ENCODE peak calls at places on chromosomes 7 and 10, in nine cellular contexts. H, Y, S, B, W, K, A, R and Q are unnamed samples. For H3K4me1, the result is how much of the 10 kb centered on the place peaks cover.

GRCh38 chr10:119080521-119081259 is at the start of gene EIF3A:
- DNase-seq in H (peak), Y (peak), S (peak), B (peak), W (peak), K (peak), A (peak), R (peak), Q (peak)

GRCh38 chr7:66429498-66430163 is 199.1 kb upstream of the KCTD7 start:
- DNase-seq in H (no peak), Y (no peak), S (no peak), B (no peak), W (no peak), K (no peak), A (no peak), R (no peak), Q (no peak)

GRCh38 chr10:89653410-89653828 is 8.4 kb upstream of the PANK1 start:
- DNase-seq in H (peak), Y (no peak), S (no peak), B (peak), W (peak), K (no peak), A (no peak), R (no peak), Q (no peak)

GRCh38 chr10:100969175-100970075 is at the start of gene SEMA4G:
- DNase-seq in H (peak), Y (no peak), S (no peak), B (peak), W (peak), K (peak), A (peak), R (peak), Q (peak)

GRCh38 chr7:148336411-148336810 is 254.2 kb upstream of the C7orf33 start:
- DNase-seq in H (no peak), Y (no peak), S (no peak), B (no peak), W (no peak), K (no peak), A (no peak), R (no peak), Q (no peak)

GRCh38 chr10:106816318-106817085 is 348.0 kb downstream of the SORCS1 start:
- DNase-seq in H (no peak), Y (no peak), S (no peak), B (no peak), W (no peak), K (no peak), A (no peak), R (no peak), Q (no peak)

GRCh38 chr7:84070101-84070500 is 124.5 kb downstream of the SEMA3A start:
- DNase-seq in H (no peak), Y (no peak), S (no peak), B (no peak), W (no peak), K (no peak), A (no peak), R (no peak), Q (no peak)

GRCh38 chr7:157983442-157984137 is 604.0 kb downstream of the PTPRN2 start:
- DNase-seq in H (no peak), Y (no peak), S (no peak), B (no peak), W (no peak), K (no peak), A (peak), R (no peak), Q (no peak)

GRCh38 chr10:71696635-71697326 is 22.8 kb downstream of the C10orf105 start:
- DNase-seq in H (peak), Y (no peak), S (peak), B (no peak), W (no peak), K (peak), A (peak), R (peak), Q (peak)

GRCh38 chr7:96300487-96300886 is 21.4 kb downstream of the SLC25A13 start:
- DNase-seq in H (no peak), Y (no peak), S (no peak), B (no peak), W (peak), K (no peak), A (no peak), R (no peak), Q (no peak)

GRCh38 chr7:67377939-67378862 is 381.6 kb downstream of the TYW1 start:
- DNase-seq in H (peak), Y (peak), S (peak), B (peak), W (peak), K (peak), A (peak), R (peak), Q (peak)

GRCh38 chr7:100082978-100083377 is 1.5 kb upstream of the ZNF3 start:
- DNase-seq in H (no peak), Y (no peak), S (no peak), B (no peak), W (no peak), K (no peak), A (no peak), R (no peak), Q (no peak)

GRCh38 chr7:12550956-12551355 is 19.6 kb upstream of the SCIN start:
- DNase-seq in H (no peak), Y (no peak), S (no peak), B (peak), W (peak), K (no peak), A (no peak), R (no peak), Q (no peak)

GRCh38 chr7:155603858-155604503 is 40.5 kb upstream of the RBM33 start:
- DNase-seq in H (no peak), Y (peak), S (no peak), B (no peak), W (no peak), K (no peak), A (no peak), R (no peak), Q (no peak)

GRCh38 chr7:7202375-7202720 is 20.0 kb downstream of the C1GALT1 start:
- DNase-seq in H (no peak), Y (no peak), S (no peak), B (no peak), W (no peak), K (no peak), A (no peak), R (no peak), Q (no peak)

GRCh38 chr10:114045071-114045737 is 1.5 kb downstream of the ADRB1 start:
- DNase-seq in H (peak), Y (no peak), S (peak), B (no peak), W (no peak), K (peak), A (peak), R (peak), Q (peak)

GRCh38 chr10:130568246-130568645 is 432.1 kb downstream of the GLRX3 start:
- DNase-seq in H (no peak), Y (no peak), S (no peak), B (no peak), W (no peak), K (no peak), A (no peak), R (no peak), Q (no peak)

GRCh38 chr10:118850418-118851061 is 95.8 kb upstream of the CACUL1 start:
- DNase-seq in H (peak), Y (no peak), S (peak), B (peak), W (peak), K (peak), A (peak), R (peak), Q (peak)

GRCh38 chr7:136807598-136807997 is 60.9 kb upstream of the CHRM2 start:
- DNase-seq in H (no peak), Y (no peak), S (no peak), B (no peak), W (no peak), K (no peak), A (no peak), R (no peak), Q (no peak)

GRCh38 chr10:86244995-86245394 is 121.6 kb downstream of the GRID1 start:
- DNase-seq in H (no peak), Y (no peak), S (peak), B (no peak), W (no peak), K (no peak), A (no peak), R (no peak), Q (no peak)

GRCh38 chr7:28533731-28534531 is 121.6 kb downstream of the CREB5 start:
- DNase-seq in H (no peak), Y (no peak), S (no peak), B (peak), W (peak), K (no peak), A (no peak), R (no peak), Q (peak)

GRCh38 chr10:10975647-10976046 is 42.0 kb upstream of the CELF2 start:
- DNase-seq in H (no peak), Y (no peak), S (no peak), B (no peak), W (no peak), K (no peak), A (no peak), R (no peak), Q (no peak)

GRCh38 chr10:124741922-124742417 is 2.2 kb downstream of the FAM53B start:
- DNase-seq in H (no peak), Y (no peak), S (peak), B (no peak), W (no peak), K (no peak), A (no peak), R (no peak), Q (no peak)

GRCh38 chr10:37754538-37755323 is 102.7 kb downstream of the ZNF248 start:
- DNase-seq in H (peak), Y (no peak), S (no peak), B (no peak), W (no peak), K (peak), A (no peak), R (no peak), Q (no peak)

GRCh38 chr7:152759655-152760383 is at the start of gene ACTR3B:
- DNase-seq in H (peak), Y (peak), S (peak), B (peak), W (peak), K (peak), A (peak), R (peak), Q (peak)

GRCh38 chr10:90458571-90458970 is 399.3 kb downstream of the HTR7 start:
- DNase-seq in H (no peak), Y (no peak), S (no peak), B (no peak), W (no peak), K (no peak), A (no peak), R (no peak), Q (no peak)

GRCh38 chr7:155460926-155461613 is 3.1 kb downstream of the EN2 start:
- DNase-seq in H (no peak), Y (no peak), S (no peak), B (no peak), W (no peak), K (no peak), A (no peak), R (no peak), Q (no peak)

GRCh38 chr7:44693641-44694313 is 54.9 kb upstream of the ZMIZ2 start:
- DNase-seq in H (no peak), Y (no peak), S (no peak), B (peak), W (peak), K (no peak), A (no peak), R (no peak), Q (no peak)

GRCh38 chr10:127919418-127920191 is 12.7 kb downstream of the PTPRE start:
- DNase-seq in H (peak), Y (no peak), S (peak), B (peak), W (peak), K (no peak), A (no peak), R (no peak), Q (no peak)

GRCh38 chr7:36677769-36678435 is 46.4 kb downstream of the AOAH start:
- DNase-seq in H (no peak), Y (no peak), S (no peak), B (no peak), W (no peak), K (no peak), A (no peak), R (peak), Q (no peak)

GRCh38 chr10:27192284-27192683 is 37.1 kb downstream of the MASTL start:
- DNase-seq in H (peak), Y (no peak), S (peak), B (peak), W (peak), K (no peak), A (no peak), R (no peak), Q (no peak)

GRCh38 chr10:59708816-59709471 is 706 bp downstream of the SLC16A9 start:
- DNase-seq in H (peak), Y (no peak), S (peak), B (no peak), W (peak), K (no peak), A (no peak), R (peak), Q (peak)

GRCh38 chr10:72069751-72070501 is 18.4 kb downstream of the SPOCK2 start:
- DNase-seq in H (no peak), Y (no peak), S (peak), B (no peak), W (no peak), K (no peak), A (no peak), R (no peak), Q (no peak)

GRCh38 chr7:88339195-88339922 is 32.7 kb upstream of the STEAP4 start:
- DNase-seq in H (no peak), Y (no peak), S (no peak), B (no peak), W (no peak), K (no peak), A (no peak), R (no peak), Q (no peak)

GRCh38 chr10:102796407-102797176 is 40.6 kb downstream of the CYP17A1 start:
- DNase-seq in H (peak), Y (peak), S (peak), B (peak), W (peak), K (peak), A (peak), R (peak), Q (peak)

GRCh38 chr7:142542938-142543337 is 206.3 kb upstream of the PRSS1 start:
- DNase-seq in H (no peak), Y (no peak), S (no peak), B (peak), W (peak), K (no peak), A (no peak), R (no peak), Q (no peak)

GRCh38 chr7:55563596-55564325 is 8.5 kb downstream of the VOPP1 start:
- DNase-seq in H (no peak), Y (no peak), S (no peak), B (no peak), W (no peak), K (no peak), A (no peak), R (no peak), Q (no peak)

GRCh38 chr10:5447071-5447470 is 34.7 kb downstream of the NET1 start:
- DNase-seq in H (peak), Y (no peak), S (no peak), B (peak), W (peak), K (no peak), A (no peak), R (no peak), Q (no peak)

GRCh38 chr7:134485202-134485601 is 26.3 kb upstream of the AKR1B1 start:
- DNase-seq in H (no peak), Y (no peak), S (no peak), B (no peak), W (no peak), K (no peak), A (no peak), R (no peak), Q (no peak)

GRCh38 chr7:39577229-39577874 is 11.1 kb downstream of the YAE1 start:
- DNase-seq in H (no peak), Y (no peak), S (no peak), B (no peak), W (no peak), K (no peak), A (no peak), R (no peak), Q (no peak)

GRCh38 chr7:73762659-73762999 is 7.4 kb downstream of the CLDN3 start:
- DNase-seq in H (no peak), Y (no peak), S (no peak), B (no peak), W (no peak), K (no peak), A (no peak), R (no peak), Q (no peak)
- H3K4me1 ChIP-seq in H (under half), Y (under half), S (under half), B (under half), W (under half), K (under half), A (under half), R (under half), Q (under half)

GRCh38 chr7:105036217-105037168 is 22.5 kb downstream of the KMT2E start:
- DNase-seq in H (no peak), Y (no peak), S (no peak), B (no peak), W (no peak), K (no peak), A (no peak), R (no peak), Q (no peak)

GRCh38 chr7:105037319-105037718 is 23.3 kb downstream of the KMT2E start:
- DNase-seq in H (no peak), Y (no peak), S (no peak), B (no peak), W (no peak), K (no peak), A (no peak), R (no peak), Q (no peak)

GRCh38 chr7:105030447-105030846 is 16.4 kb downstream of the KMT2E start:
- DNase-seq in H (no peak), Y (no peak), S (no peak), B (no peak), W (no peak), K (no peak), A (no peak), R (no peak), Q (no peak)

GRCh38 chr7:105032553-105033214 is 18.7 kb downstream of the KMT2E start:
- DNase-seq in H (no peak), Y (no peak), S (no peak), B (no peak), W (no peak), K (no peak), A (no peak), R (no peak), Q (no peak)

DNA sequence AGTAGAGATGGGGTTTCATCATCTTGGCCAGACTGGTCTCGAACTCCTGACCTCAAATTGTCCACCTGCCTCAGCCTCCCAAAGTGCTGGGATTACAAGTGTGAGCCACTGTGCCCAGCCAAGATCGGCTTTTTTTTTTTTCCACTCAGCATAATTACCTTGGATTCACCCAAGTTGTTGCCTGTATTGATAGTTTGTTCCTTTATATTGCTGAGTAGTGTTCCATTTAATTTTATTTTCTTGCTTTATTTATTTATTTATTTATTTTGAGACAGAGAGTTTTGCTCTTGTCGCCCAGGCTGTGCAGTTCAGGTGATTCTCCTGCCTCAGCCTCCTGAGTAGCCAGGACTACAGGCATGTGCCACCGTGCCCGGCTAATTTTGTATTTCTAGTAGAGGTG is 21.3 kb downstream of the KMT2E start:
- DNase-seq in H (no peak), Y (no peak), S (no peak), B (no peak), W (no peak), K (no peak), A (no peak), R (no peak), Q (no peak)
- H3K4me1 ChIP-seq in H (under half), Y (half or more), S (under half), B (under half), W (under half), K (half or more), A (under half), R (under half), Q (half or more)

DNA sequence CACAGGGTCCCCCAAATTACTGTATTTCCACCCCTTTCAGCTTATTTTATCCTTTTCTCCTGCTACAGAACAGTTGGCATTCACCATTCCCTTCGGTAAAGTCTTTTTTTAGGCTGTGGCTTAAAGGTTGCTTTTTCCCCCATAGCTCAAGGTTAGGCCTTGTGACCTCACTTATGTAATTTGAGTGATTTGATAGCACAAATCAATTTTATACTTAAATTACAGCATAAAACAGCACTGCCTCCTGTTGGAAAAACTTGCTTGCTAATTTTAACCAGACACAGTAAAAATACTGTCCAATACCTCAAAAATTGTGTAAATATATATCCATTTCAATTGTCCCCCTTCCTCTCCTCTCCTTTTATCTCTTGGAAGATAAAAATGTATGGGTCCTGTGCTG is 7.1 kb downstream of the GIMAP1 start:
- DNase-seq in H (no peak), Y (no peak), S (no peak), B (no peak), W (no peak), K (no peak), A (no peak), R (no peak), Q (no peak)
- H3K4me1 ChIP-seq in H (under half), Y (under half), S (under half), B (under half), W (under half), K (under half), A (under half), R (under half), Q (under half)

GRCh38 chr7:41994746-41995110 is 242.3 kb downstream of the GLI3 start:
- DNase-seq in H (no peak), Y (no peak), S (no peak), B (no peak), W (no peak), K (no peak), A (no peak), R (no peak), Q (no peak)

GRCh38 chr7:41998041-41998440 is 239.0 kb downstream of the GLI3 start:
- DNase-seq in H (no peak), Y (no peak), S (no peak), B (no peak), W (no peak), K (no peak), A (no peak), R (no peak), Q (no peak)

GRCh38 chr7:41996381-41997035 is 240.5 kb downstream of the GLI3 start:
- DNase-seq in H (peak), Y (no peak), S (no peak), B (peak), W (peak), K (no peak), A (no peak), R (no peak), Q (no peak)

GRCh38 chr7:41995632-41996271 is 241.3 kb downstream of the GLI3 start:
- DNase-seq in H (no peak), Y (no peak), S (no peak), B (no peak), W (no peak), K (no peak), A (no peak), R (no peak), Q (no peak)

GRCh38 chr7:41997151-41997550 is 239.9 kb downstream of the GLI3 start:
- DNase-seq in H (no peak), Y (no peak), S (no peak), B (no peak), W (no peak), K (no peak), A (no peak), R (no peak), Q (no peak)
- H3K4me1 ChIP-seq in H (half or more), Y (under half), S (under half), B (under half), W (under half), K (under half), A (under half), R (under half), Q (under half)

GRCh38 chr10:52314007-52314821 is at the start of gene DKK1:
- DNase-seq in H (peak), Y (peak), S (peak), B (peak), W (peak), K (peak), A (peak), R (peak), Q (peak)
- H3K4me1 ChIP-seq in H (under half), Y (under half), S (under half), B (under half), W (under half), K (under half), A (under half), R (under half), Q (under half)